ENCODE peak calls at places on chromosome 5, in five cellular contexts. One of them, this sample, is unnamed.

GRCh38 chr5:177131711-177132503 is 1.7 kb upstream of the NSD1 start:
- DNase-seq in K562: peak; percentile 33
- DNase-seq in H1: peak; percentile 76
- DNase-seq in NT2/D1: no peak
- DNase-seq in GM12878: no peak
- DNase-seq in this sample: no peak

GRCh38 chr5:40904205-40904993 is 4.9 kb upstream of the C7 start:
- DNase-seq in NT2/D1: peak; percentile 66
- DNase-seq in K562: peak; percentile 87
- DNase-seq in GM12878: peak; percentile 15
- DNase-seq in H1: peak; percentile 74
- DNase-seq in this sample: peak; percentile 59

GRCh38 chr5:14734382-14734781 is 69.9 kb downstream of the OTULIN start:
- DNase-seq in H1: no peak
- DNase-seq in K562: no peak
- DNase-seq in GM12878: no peak
- DNase-seq in NT2/D1: no peak
- DNase-seq in this sample: no peak

GRCh38 chr5:54637654-54638053 is 120.1 kb downstream of the SNX18 start:
- DNase-seq in GM12878: no peak
- DNase-seq in H1: no peak
- DNase-seq in NT2/D1: no peak
- DNase-seq in K562: no peak
- DNase-seq in this sample: no peak

GRCh38 chr5:143064207-143064606 is 294.0 kb downstream of the ARHGAP26 start:
- DNase-seq in NT2/D1: no peak
- DNase-seq in K562: no peak
- DNase-seq in H1: no peak
- DNase-seq in GM12878: no peak
- DNase-seq in this sample: no peak

GRCh38 chr5:10049825-10050455 is 199.7 kb downstream of the ATPSCKMT start:
- DNase-seq in NT2/D1: no peak
- DNase-seq in GM12878: no peak
- DNase-seq in H1: no peak
- DNase-seq in K562: no peak
- DNase-seq in this sample: no peak

GRCh38 chr5:96247097-96247675 is 185.9 kb downstream of the PCSK1 start:
- DNase-seq in GM12878: no peak
- DNase-seq in NT2/D1: no peak
- DNase-seq in H1: no peak
- DNase-seq in K562: no peak
- DNase-seq in this sample: no peak

GRCh38 chr5:78886650-78887230 is 98.4 kb downstream of the ARSB start:
- DNase-seq in GM12878: no peak
- DNase-seq in K562: peak; percentile 17
- DNase-seq in NT2/D1: no peak
- DNase-seq in H1: no peak
- DNase-seq in this sample: no peak

GRCh38 chr5:54883374-54884194 is 101.8 kb downstream of the ESM1 start:
- DNase-seq in NT2/D1: no peak
- DNase-seq in GM12878: no peak
- DNase-seq in K562: peak; percentile 15
- DNase-seq in H1: peak; percentile 81
- DNase-seq in this sample: no peak

GRCh38 chr5:98986556-98986955 is 57.7 kb upstream of the CHD1 start:
- DNase-seq in K562: no peak
- DNase-seq in H1: no peak
- DNase-seq in NT2/D1: no peak
- DNase-seq in GM12878: no peak
- DNase-seq in this sample: no peak
- TF ChIP-seq ZNF274 in K562: no peak
- TF ChIP-seq ZNF274 in H1: no peak
- TF ChIP-seq ZNF274 in NT2/D1: no peak
- TF ChIP-seq ZNF274 in GM12878: no peak
- TF ChIP-seq ZNF274 in this sample: no peak

GRCh38 chr5:131682824-131683223 is 47.8 kb upstream of the RAPGEF6 start:
- DNase-seq in NT2/D1: no peak
- DNase-seq in K562: no peak
- DNase-seq in H1: no peak
- DNase-seq in GM12878: no peak
- DNase-seq in this sample: no peak
- TF ChIP-seq ZNF274 in NT2/D1: no peak
- TF ChIP-seq ZNF274 in K562: no peak
- TF ChIP-seq ZNF274 in H1: no peak
- TF ChIP-seq ZNF274 in GM12878: no peak
- TF ChIP-seq ZNF274 in this sample: no peak

DNA sequence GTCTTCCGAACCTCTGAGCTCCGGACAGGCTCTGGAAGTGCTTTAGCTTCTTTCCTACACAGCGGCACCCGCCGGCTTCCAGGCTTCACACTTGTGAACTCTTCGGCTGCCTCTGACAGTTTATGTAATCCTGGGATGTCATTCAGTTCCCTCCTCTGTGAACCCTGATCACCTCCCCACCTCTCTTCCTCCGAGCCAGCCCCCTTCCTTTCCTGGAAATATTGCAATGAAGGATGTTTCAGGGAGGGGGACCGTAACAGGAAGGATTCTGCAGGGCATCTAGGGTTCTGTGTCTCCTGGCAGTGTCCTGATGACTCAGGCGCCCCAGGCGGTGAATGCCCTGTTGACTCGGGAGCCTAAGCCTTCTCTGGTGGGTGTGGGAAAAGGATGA is at the start of gene CD14:
- DNase-seq in K562: no peak
- DNase-seq in GM12878: no peak
- DNase-seq in NT2/D1: no peak
- DNase-seq in H1: no peak
- DNase-seq in this sample: no peak
- TF ChIP-seq ZNF274 in K562: no peak
- TF ChIP-seq ZNF274 in GM12878: no peak
- TF ChIP-seq ZNF274 in NT2/D1: no peak
- TF ChIP-seq ZNF274 in H1: no peak
- TF ChIP-seq ZNF274 in this sample: no peak

GRCh38 chr5:42518595-42519067 is 95.4 kb downstream of the GHR start:
- DNase-seq in GM12878: no peak
- DNase-seq in H1: no peak
- DNase-seq in K562: no peak
- DNase-seq in NT2/D1: no peak
- DNase-seq in this sample: no peak
- TF ChIP-seq ZNF274 in GM12878: no peak
- TF ChIP-seq ZNF274 in H1: no peak
- TF ChIP-seq ZNF274 in K562: no peak
- TF ChIP-seq ZNF274 in NT2/D1: no peak
- TF ChIP-seq ZNF274 in this sample: no peak

GRCh38 chr5:126846756-126847155 is 69.8 kb downstream of the LMNB1 start:
- DNase-seq in GM12878: no peak
- DNase-seq in NT2/D1: no peak
- DNase-seq in H1: no peak
- DNase-seq in K562: no peak
- DNase-seq in this sample: no peak
- TF ChIP-seq ZNF274 in GM12878: no peak
- TF ChIP-seq ZNF274 in NT2/D1: no peak
- TF ChIP-seq ZNF274 in H1: no peak
- TF ChIP-seq ZNF274 in K562: no peak
- TF ChIP-seq ZNF274 in this sample: no peak

GRCh38 chr5:154461531-154461930 is 15.7 kb downstream of the SAP30L start:
- DNase-seq in NT2/D1: no peak
- DNase-seq in GM12878: no peak
- DNase-seq in K562: no peak
- DNase-seq in H1: no peak
- DNase-seq in this sample: no peak
- TF ChIP-seq ZNF274 in NT2/D1: no peak
- TF ChIP-seq ZNF274 in GM12878: no peak
- TF ChIP-seq ZNF274 in K562: no peak
- TF ChIP-seq ZNF274 in H1: no peak
- TF ChIP-seq ZNF274 in this sample: no peak

DNA sequence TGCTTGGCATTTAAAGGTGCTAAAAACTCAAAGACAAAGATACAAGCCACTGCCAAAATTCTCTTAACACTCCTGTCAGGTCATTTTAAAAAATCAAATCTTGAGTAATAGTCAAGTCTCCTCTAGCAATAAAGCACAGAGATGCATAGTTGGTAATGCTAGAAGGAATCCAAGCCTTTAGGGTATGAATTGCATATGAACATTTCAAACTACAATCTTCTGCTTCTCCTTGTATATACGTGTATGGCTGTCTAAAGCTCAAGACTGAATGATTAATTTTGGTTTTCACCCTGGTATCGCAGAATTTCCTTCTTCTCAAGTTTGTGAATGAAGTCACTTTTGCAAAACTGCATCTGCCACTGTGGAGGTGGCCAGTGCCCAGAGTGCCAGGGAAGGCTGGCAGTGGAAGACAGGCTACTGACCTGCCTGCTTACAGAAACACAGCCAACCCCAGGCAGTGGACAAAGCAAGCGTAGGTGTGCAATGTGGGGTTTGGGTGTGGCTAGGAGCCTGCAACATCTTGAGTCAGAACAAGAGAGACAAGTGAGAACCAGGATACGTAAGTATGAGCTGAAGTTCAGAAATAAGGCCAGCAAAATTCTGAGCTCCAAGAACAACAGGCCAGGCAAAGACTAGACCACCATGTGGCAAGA is 22.8 kb downstream of the MYO10 start:
- DNase-seq in K562: no peak
- DNase-seq in GM12878: no peak
- DNase-seq in H1: no peak
- DNase-seq in NT2/D1: no peak
- DNase-seq in this sample: peak; percentile 79
- TF ChIP-seq ZNF274 in K562: no peak
- TF ChIP-seq ZNF274 in GM12878: no peak
- TF ChIP-seq ZNF274 in H1: no peak
- TF ChIP-seq ZNF274 in NT2/D1: no peak
- TF ChIP-seq ZNF274 in this sample: no peak

This sample was measured in HCT116.